ENCODE peak calls at places on chromosomes 1 and 21, in seven cellular contexts. One of them, this sample, is unnamed.

GRCh38 chr21:15679630-15680029 is 50.2 kb upstream of the USP25 start:
- DNase-seq in AML-193: no peak
- DNase-seq in dermis microvascular lymphatic vessel endothelial cell: peak
- DNase-seq in NCI-H1417 treated with DMSO at 0.1 percent for 48 hours: no peak
- DNase-seq in fibroblast of the aortic adventitia: no peak
- DNase-seq in progenitor cell of endocrine pancreas: no peak
- DNase-seq in NCI-H1694: no peak
- DNase-seq in this sample: no peak

GRCh38 chr1:15038232-15039016 is 115.1 kb upstream of the TMEM51 start:
- DNase-seq in AML-193: no peak
- DNase-seq in dermis microvascular lymphatic vessel endothelial cell: peak
- DNase-seq in NCI-H1417 treated with DMSO at 0.1 percent for 48 hours: no peak
- DNase-seq in fibroblast of the aortic adventitia: peak
- DNase-seq in progenitor cell of endocrine pancreas: no peak
- DNase-seq in NCI-H1694: peak
- DNase-seq in this sample: peak

GRCh38 chr1:156504062-156504813 is 3.7 kb upstream of the MEF2D start:
- DNase-seq in AML-193: no peak
- DNase-seq in dermis microvascular lymphatic vessel endothelial cell: peak
- DNase-seq in NCI-H1417 treated with DMSO at 0.1 percent for 48 hours: no peak
- DNase-seq in fibroblast of the aortic adventitia: no peak
- DNase-seq in progenitor cell of endocrine pancreas: no peak
- DNase-seq in NCI-H1694: no peak
- DNase-seq in this sample: no peak

GRCh38 chr1:12409676-12410075 is 179.8 kb downstream of the VPS13D start:
- DNase-seq in AML-193: no peak
- DNase-seq in dermis microvascular lymphatic vessel endothelial cell: no peak
- DNase-seq in NCI-H1417 treated with DMSO at 0.1 percent for 48 hours: no peak
- DNase-seq in fibroblast of the aortic adventitia: peak
- DNase-seq in progenitor cell of endocrine pancreas: no peak
- DNase-seq in NCI-H1694: no peak
- DNase-seq in this sample: no peak

GRCh38 chr1:215160351-215160750 is 77.8 kb downstream of the KCNK2 start:
- DNase-seq in AML-193: no peak
- DNase-seq in dermis microvascular lymphatic vessel endothelial cell: no peak
- DNase-seq in NCI-H1417 treated with DMSO at 0.1 percent for 48 hours: no peak
- DNase-seq in fibroblast of the aortic adventitia: peak
- DNase-seq in progenitor cell of endocrine pancreas: no peak
- DNase-seq in NCI-H1694: no peak
- DNase-seq in this sample: no peak

GRCh38 chr1:237756304-237756967 is 134.3 kb downstream of the ZP4 start:
- DNase-seq in AML-193: no peak
- DNase-seq in dermis microvascular lymphatic vessel endothelial cell: no peak
- DNase-seq in NCI-H1417 treated with DMSO at 0.1 percent for 48 hours: no peak
- DNase-seq in fibroblast of the aortic adventitia: no peak
- DNase-seq in progenitor cell of endocrine pancreas: no peak
- DNase-seq in NCI-H1694: no peak
- DNase-seq in this sample: no peak

GRCh38 chr21:43787180-43787533 is 2.2 kb upstream of the RRP1 start:
- DNase-seq in AML-193: no peak
- DNase-seq in dermis microvascular lymphatic vessel endothelial cell: no peak
- DNase-seq in NCI-H1417 treated with DMSO at 0.1 percent for 48 hours: no peak
- DNase-seq in fibroblast of the aortic adventitia: no peak
- DNase-seq in progenitor cell of endocrine pancreas: no peak
- DNase-seq in NCI-H1694: no peak
- DNase-seq in this sample: no peak

GRCh38 chr1:16111771-16112557 is 38.5 kb upstream of the FAM131C start:
- DNase-seq in AML-193: no peak
- DNase-seq in dermis microvascular lymphatic vessel endothelial cell: no peak
- DNase-seq in NCI-H1417 treated with DMSO at 0.1 percent for 48 hours: no peak
- DNase-seq in fibroblast of the aortic adventitia: peak
- DNase-seq in progenitor cell of endocrine pancreas: no peak
- DNase-seq in NCI-H1694: no peak
- DNase-seq in this sample: no peak

GRCh38 chr1:10737268-10737624 is 59.2 kb downstream of the CASZ1 start:
- DNase-seq in AML-193: no peak
- DNase-seq in dermis microvascular lymphatic vessel endothelial cell: no peak
- DNase-seq in NCI-H1417 treated with DMSO at 0.1 percent for 48 hours: no peak
- DNase-seq in fibroblast of the aortic adventitia: no peak
- DNase-seq in progenitor cell of endocrine pancreas: no peak
- DNase-seq in NCI-H1694: no peak
- DNase-seq in this sample: no peak

GRCh38 chr21:44427241-44428120 is 27.8 kb upstream of the LRRC3 start:
- DNase-seq in AML-193: no peak
- DNase-seq in dermis microvascular lymphatic vessel endothelial cell: no peak
- DNase-seq in NCI-H1417 treated with DMSO at 0.1 percent for 48 hours: peak
- DNase-seq in fibroblast of the aortic adventitia: no peak
- DNase-seq in progenitor cell of endocrine pancreas: peak
- DNase-seq in NCI-H1694: no peak
- DNase-seq in this sample: no peak

GRCh38 chr1:34984435-34985062 is 598 bp downstream of the TMEM35B start:
- DNase-seq in AML-193: peak
- DNase-seq in dermis microvascular lymphatic vessel endothelial cell: peak
- DNase-seq in NCI-H1417 treated with DMSO at 0.1 percent for 48 hours: no peak
- DNase-seq in fibroblast of the aortic adventitia: peak
- DNase-seq in progenitor cell of endocrine pancreas: no peak
- DNase-seq in NCI-H1694: no peak
- DNase-seq in this sample: no peak

GRCh38 chr1:27637052-27637451 is 2.1 kb upstream of the FGR start:
- DNase-seq in AML-193: no peak
- DNase-seq in dermis microvascular lymphatic vessel endothelial cell: no peak
- DNase-seq in NCI-H1417 treated with DMSO at 0.1 percent for 48 hours: no peak
- DNase-seq in fibroblast of the aortic adventitia: no peak
- DNase-seq in progenitor cell of endocrine pancreas: no peak
- DNase-seq in NCI-H1694: no peak
- DNase-seq in this sample: no peak

GRCh38 chr1:9797049-9797448 is 26.7 kb downstream of the CLSTN1 start:
- DNase-seq in AML-193: no peak
- DNase-seq in dermis microvascular lymphatic vessel endothelial cell: no peak
- DNase-seq in NCI-H1417 treated with DMSO at 0.1 percent for 48 hours: no peak
- DNase-seq in fibroblast of the aortic adventitia: no peak
- DNase-seq in progenitor cell of endocrine pancreas: no peak
- DNase-seq in NCI-H1694: no peak
- DNase-seq in this sample: no peak

GRCh38 chr21:41322496-41323382 is 6.1 kb downstream of the FAM3B start:
- DNase-seq in AML-193: no peak
- DNase-seq in dermis microvascular lymphatic vessel endothelial cell: no peak
- DNase-seq in NCI-H1417 treated with DMSO at 0.1 percent for 48 hours: no peak
- DNase-seq in fibroblast of the aortic adventitia: no peak
- DNase-seq in progenitor cell of endocrine pancreas: peak
- DNase-seq in NCI-H1694: no peak
- DNase-seq in this sample: no peak

GRCh38 chr1:80509965-80510522 is 1290.7 kb upstream of the ADGRL2 start:
- DNase-seq in AML-193: no peak
- DNase-seq in dermis microvascular lymphatic vessel endothelial cell: no peak
- DNase-seq in NCI-H1417 treated with DMSO at 0.1 percent for 48 hours: no peak
- DNase-seq in fibroblast of the aortic adventitia: no peak
- DNase-seq in progenitor cell of endocrine pancreas: no peak
- DNase-seq in NCI-H1694: no peak
- DNase-seq in this sample: peak

GRCh38 chr21:41210405-41211040 is 42.6 kb downstream of the BACE2 start:
- DNase-seq in AML-193: no peak
- DNase-seq in dermis microvascular lymphatic vessel endothelial cell: no peak
- DNase-seq in NCI-H1417 treated with DMSO at 0.1 percent for 48 hours: no peak
- DNase-seq in fibroblast of the aortic adventitia: no peak
- DNase-seq in progenitor cell of endocrine pancreas: no peak
- DNase-seq in NCI-H1694: no peak
- DNase-seq in this sample: no peak

GRCh38 chr1:43983253-43983904 is 4.4 kb downstream of the B4GALT2 start:
- DNase-seq in AML-193: no peak
- DNase-seq in dermis microvascular lymphatic vessel endothelial cell: no peak
- DNase-seq in NCI-H1417 treated with DMSO at 0.1 percent for 48 hours: no peak
- DNase-seq in fibroblast of the aortic adventitia: no peak
- DNase-seq in progenitor cell of endocrine pancreas: no peak
- DNase-seq in NCI-H1694: no peak
- DNase-seq in this sample: no peak

GRCh38 chr1:63917571-63918394 is 144.0 kb downstream of the ROR1 start:
- DNase-seq in AML-193: peak
- DNase-seq in dermis microvascular lymphatic vessel endothelial cell: no peak
- DNase-seq in NCI-H1417 treated with DMSO at 0.1 percent for 48 hours: no peak
- DNase-seq in fibroblast of the aortic adventitia: no peak
- DNase-seq in progenitor cell of endocrine pancreas: no peak
- DNase-seq in NCI-H1694: no peak
- DNase-seq in this sample: peak

GRCh38 chr1:52402860-52403240 is 1.4 kb downstream of the ORC1 start:
- DNase-seq in AML-193: no peak
- DNase-seq in dermis microvascular lymphatic vessel endothelial cell: no peak
- DNase-seq in NCI-H1417 treated with DMSO at 0.1 percent for 48 hours: no peak
- DNase-seq in fibroblast of the aortic adventitia: no peak
- DNase-seq in progenitor cell of endocrine pancreas: no peak
- DNase-seq in NCI-H1694: no peak
- DNase-seq in this sample: no peak

GRCh38 chr1:31811605-31812004 is 4.2 kb downstream of the SPOCD1 start:
- DNase-seq in AML-193: no peak
- DNase-seq in dermis microvascular lymphatic vessel endothelial cell: peak
- DNase-seq in NCI-H1417 treated with DMSO at 0.1 percent for 48 hours: peak
- DNase-seq in fibroblast of the aortic adventitia: peak
- DNase-seq in progenitor cell of endocrine pancreas: no peak
- DNase-seq in NCI-H1694: peak
- DNase-seq in this sample: no peak

GRCh38 chr21:45105906-45106485 is 31.6 kb downstream of the ADARB1 start:
- DNase-seq in AML-193: no peak
- DNase-seq in dermis microvascular lymphatic vessel endothelial cell: no peak
- DNase-seq in NCI-H1417 treated with DMSO at 0.1 percent for 48 hours: no peak
- DNase-seq in fibroblast of the aortic adventitia: peak
- DNase-seq in progenitor cell of endocrine pancreas: no peak
- DNase-seq in NCI-H1694: no peak
- DNase-seq in this sample: no peak

GRCh38 chr1:222042120-222042519 is 300.2 kb upstream of the DUSP10 start:
- DNase-seq in AML-193: no peak
- DNase-seq in dermis microvascular lymphatic vessel endothelial cell: no peak
- DNase-seq in NCI-H1417 treated with DMSO at 0.1 percent for 48 hours: no peak
- DNase-seq in fibroblast of the aortic adventitia: no peak
- DNase-seq in progenitor cell of endocrine pancreas: no peak
- DNase-seq in NCI-H1694: no peak
- DNase-seq in this sample: no peak

GRCh38 chr1:21585037-21585436 is 75.8 kb downstream of the ALPL start:
- DNase-seq in AML-193: no peak
- DNase-seq in dermis microvascular lymphatic vessel endothelial cell: peak
- DNase-seq in NCI-H1417 treated with DMSO at 0.1 percent for 48 hours: no peak
- DNase-seq in fibroblast of the aortic adventitia: no peak
- DNase-seq in progenitor cell of endocrine pancreas: no peak
- DNase-seq in NCI-H1694: no peak
- DNase-seq in this sample: no peak

GRCh38 chr1:8858888-8859706 is 19.4 kb downstream of the ENO1 start:
- DNase-seq in AML-193: peak
- DNase-seq in dermis microvascular lymphatic vessel endothelial cell: peak
- DNase-seq in NCI-H1417 treated with DMSO at 0.1 percent for 48 hours: no peak
- DNase-seq in fibroblast of the aortic adventitia: peak
- DNase-seq in progenitor cell of endocrine pancreas: no peak
- DNase-seq in NCI-H1694: peak
- DNase-seq in this sample: no peak

GRCh38 chr1:41510531-41511238 is 26.2 kb upstream of the EDN2 start:
- DNase-seq in AML-193: no peak
- DNase-seq in dermis microvascular lymphatic vessel endothelial cell: no peak
- DNase-seq in NCI-H1417 treated with DMSO at 0.1 percent for 48 hours: no peak
- DNase-seq in fibroblast of the aortic adventitia: no peak
- DNase-seq in progenitor cell of endocrine pancreas: no peak
- DNase-seq in NCI-H1694: no peak
- DNase-seq in this sample: no peak

GRCh38 chr1:156346636-156347035 is 8.3 kb downstream of the TSACC start:
- DNase-seq in AML-193: no peak
- DNase-seq in dermis microvascular lymphatic vessel endothelial cell: no peak
- DNase-seq in NCI-H1417 treated with DMSO at 0.1 percent for 48 hours: no peak
- DNase-seq in fibroblast of the aortic adventitia: peak
- DNase-seq in progenitor cell of endocrine pancreas: no peak
- DNase-seq in NCI-H1694: peak
- DNase-seq in this sample: no peak

GRCh38 chr1:109863699-109864062 is 47.0 kb upstream of the CSF1 start:
- DNase-seq in AML-193: no peak
- DNase-seq in dermis microvascular lymphatic vessel endothelial cell: no peak
- DNase-seq in NCI-H1417 treated with DMSO at 0.1 percent for 48 hours: no peak
- DNase-seq in fibroblast of the aortic adventitia: peak
- DNase-seq in progenitor cell of endocrine pancreas: no peak
- DNase-seq in NCI-H1694: no peak
- DNase-seq in this sample: no peak

GRCh38 chr1:185680453-185680852 is 53.7 kb upstream of the HMCN1 start:
- DNase-seq in AML-193: peak
- DNase-seq in dermis microvascular lymphatic vessel endothelial cell: no peak
- DNase-seq in NCI-H1417 treated with DMSO at 0.1 percent for 48 hours: no peak
- DNase-seq in fibroblast of the aortic adventitia: no peak
- DNase-seq in progenitor cell of endocrine pancreas: no peak
- DNase-seq in NCI-H1694: no peak
- DNase-seq in this sample: no peak

GRCh38 chr1:202643397-202644218 is 66.6 kb downstream of the SYT2 start:
- DNase-seq in AML-193: no peak
- DNase-seq in dermis microvascular lymphatic vessel endothelial cell: no peak
- DNase-seq in NCI-H1417 treated with DMSO at 0.1 percent for 48 hours: no peak
- DNase-seq in fibroblast of the aortic adventitia: no peak
- DNase-seq in progenitor cell of endocrine pancreas: no peak
- DNase-seq in NCI-H1694: no peak
- DNase-seq in this sample: no peak

GRCh38 chr1:101976161-101976560 is 20.6 kb downstream of the OLFM3 start:
- DNase-seq in AML-193: no peak
- DNase-seq in dermis microvascular lymphatic vessel endothelial cell: no peak
- DNase-seq in NCI-H1417 treated with DMSO at 0.1 percent for 48 hours: no peak
- DNase-seq in fibroblast of the aortic adventitia: no peak
- DNase-seq in progenitor cell of endocrine pancreas: no peak
- DNase-seq in NCI-H1694: no peak
- DNase-seq in this sample: no peak

GRCh38 chr1:10494418-10494753 is 19.6 kb downstream of the PEX14 start:
- DNase-seq in AML-193: no peak
- DNase-seq in dermis microvascular lymphatic vessel endothelial cell: no peak
- DNase-seq in NCI-H1417 treated with DMSO at 0.1 percent for 48 hours: no peak
- DNase-seq in fibroblast of the aortic adventitia: no peak
- DNase-seq in progenitor cell of endocrine pancreas: no peak
- DNase-seq in NCI-H1694: no peak
- DNase-seq in this sample: no peak

GRCh38 chr1:224733021-224733911 is 117.1 kb downstream of the CNIH3 start:
- DNase-seq in AML-193: no peak
- DNase-seq in dermis microvascular lymphatic vessel endothelial cell: no peak
- DNase-seq in NCI-H1417 treated with DMSO at 0.1 percent for 48 hours: no peak
- DNase-seq in fibroblast of the aortic adventitia: peak
- DNase-seq in progenitor cell of endocrine pancreas: no peak
- DNase-seq in NCI-H1694: no peak
- DNase-seq in this sample: no peak

GRCh38 chr1:14149431-14149830 is 449.1 kb upstream of the KAZN start:
- DNase-seq in AML-193: no peak
- DNase-seq in dermis microvascular lymphatic vessel endothelial cell: no peak
- DNase-seq in NCI-H1417 treated with DMSO at 0.1 percent for 48 hours: no peak
- DNase-seq in fibroblast of the aortic adventitia: no peak
- DNase-seq in progenitor cell of endocrine pancreas: no peak
- DNase-seq in NCI-H1694: no peak
- DNase-seq in this sample: no peak

GRCh38 chr1:161038523-161039153 is at the start of gene TSTD1:
- DNase-seq in AML-193: peak
- DNase-seq in dermis microvascular lymphatic vessel endothelial cell: peak
- DNase-seq in NCI-H1417 treated with DMSO at 0.1 percent for 48 hours: peak
- DNase-seq in fibroblast of the aortic adventitia: no peak
- DNase-seq in progenitor cell of endocrine pancreas: peak
- DNase-seq in NCI-H1694: no peak
- DNase-seq in this sample: no peak

GRCh38 chr21:42818328-42818749 is 61.0 kb downstream of the WDR4 start:
- DNase-seq in AML-193: peak
- DNase-seq in dermis microvascular lymphatic vessel endothelial cell: peak
- DNase-seq in NCI-H1417 treated with DMSO at 0.1 percent for 48 hours: no peak
- DNase-seq in fibroblast of the aortic adventitia: peak
- DNase-seq in progenitor cell of endocrine pancreas: no peak
- DNase-seq in NCI-H1694: peak
- DNase-seq in this sample: no peak

GRCh38 chr1:243950166-243950565 is 100.1 kb upstream of the AKT3 start:
- DNase-seq in AML-193: no peak
- DNase-seq in dermis microvascular lymphatic vessel endothelial cell: no peak
- DNase-seq in NCI-H1417 treated with DMSO at 0.1 percent for 48 hours: no peak
- DNase-seq in fibroblast of the aortic adventitia: peak
- DNase-seq in progenitor cell of endocrine pancreas: no peak
- DNase-seq in NCI-H1694: no peak
- DNase-seq in this sample: no peak

GRCh38 chr1:180029524-180030130 is 75.0 kb downstream of the CEP350 start:
- DNase-seq in AML-193: no peak
- DNase-seq in dermis microvascular lymphatic vessel endothelial cell: no peak
- DNase-seq in NCI-H1417 treated with DMSO at 0.1 percent for 48 hours: no peak
- DNase-seq in fibroblast of the aortic adventitia: no peak
- DNase-seq in progenitor cell of endocrine pancreas: no peak
- DNase-seq in NCI-H1694: no peak
- DNase-seq in this sample: no peak